ENCODE peak calls at places on chromosomes 12 and 14, in five cellular contexts. G, J, O, I and A are unnamed samples.

GRCh38 chr12:53223391-53224267 is 8.4 kb downstream of the RARG start:
- DNase-seq in O (peak), I (peak), G (no peak), J (no peak), A (no peak)

GRCh38 chr12:50619610-50619958 is 114.8 kb downstream of the DIP2B start:
- DNase-seq in J (no peak), O (no peak), I (no peak), G (no peak), A (no peak)

GRCh38 chr12:2402180-2402579 is 349.4 kb downstream of the CACNA1C start:
- DNase-seq in G (no peak), O (no peak), I (no peak), J (peak), A (no peak)

GRCh38 chr14:85535916-85536834 is 6.2 kb downstream of the FLRT2 start:
- DNase-seq in J (no peak), G (no peak), O (no peak), I (no peak), A (no peak)

GRCh38 chr12:85971800-85972199 is 97.7 kb downstream of the NTS start:
- DNase-seq in G (no peak), J (no peak), I (no peak), O (no peak), A (no peak)

GRCh38 chr14:104885031-104885972 is 20.2 kb downstream of the CEP170B start:
- DNase-seq in O (no peak), I (peak), G (no peak), J (no peak), A (no peak)

GRCh38 chr14:79040742-79041249 is 870.6 kb downstream of the NRXN3 start:
- DNase-seq in G (no peak), J (no peak), I (no peak), O (no peak), A (no peak)

GRCh38 chr14:105069887-105070759 is 4.9 kb upstream of the GPR132 start:
- DNase-seq in O (no peak), G (peak), I (peak), J (no peak), A (no peak)

GRCh38 chr14:59107819-59108218 is 80.6 kb upstream of the DAAM1 start:
- DNase-seq in I (no peak), O (no peak), G (no peak), J (no peak), A (no peak)

GRCh38 chr12:31003861-31004640 is 69.6 kb upstream of the DDX11 start:
- DNase-seq in G (no peak), O (no peak), I (peak), J (no peak), A (no peak)

GRCh38 chr14:76792422-76792821 is 20.3 kb downstream of the ANGEL1 start:
- DNase-seq in O (no peak), I (no peak), J (no peak), G (no peak), A (no peak)

GRCh38 chr14:100531152-100531551 is 56.1 kb downstream of the BEGAIN start:
- DNase-seq in J (no peak), I (no peak), O (no peak), G (no peak), A (no peak)

GRCh38 chr12:69254046-69254445 is 14.7 kb downstream of the CPSF6 start:
- DNase-seq in O (no peak), J (peak), G (no peak), I (no peak), A (no peak)

GRCh38 chr14:105508069-105508468 is 17.0 kb downstream of the TEDC1 start:
- DNase-seq in J (no peak), O (no peak), I (peak), G (no peak), A (no peak)